ENCODE peak calls at places on chromosome 13, in ten cellular contexts. H is brain microvascular endothelial cell, N is cardiac muscle cell, V is AG10803, L is progenitor cell of endocrine pancreas, E is GM12864, I is neural progenitor cell, G is pancreas, S is lower leg skin, B is BE2C. F is an unnamed sample.

GRCh38 chr13:101230271-101230890 is 185.9 kb downstream of the NALCN start:
- DNase-seq in H (no peak), N (no peak), V (no peak), L (no peak), E (no peak), I (no peak), G (no peak), S (no peak), B (no peak), F (no peak)

GRCh38 chr13:113001251-113002140 is 32.5 kb downstream of the MCF2L start:
- DNase-seq in H (peak), N (peak), V (no peak), L (peak), E (no peak), I (peak), G (peak), S (no peak), B (peak), F (peak)

GRCh38 chr13:99256283-99256682 is 1.9 kb downstream of the GPR18 start:
- DNase-seq in H (no peak), N (no peak), V (no peak), L (no peak), E (no peak), I (no peak), G (no peak), S (no peak), B (no peak), F (no peak)

GRCh38 chr13:48492123-48493075 is 40.5 kb downstream of the RCBTB2 start:
- DNase-seq in H (peak), N (peak), V (peak), L (no peak), E (peak), I (no peak), G (peak), S (peak), B (peak), F (no peak)

GRCh38 chr13:36820222-36820621 is 1.2 kb downstream of the RFXAP start:
- DNase-seq in H (no peak), N (no peak), V (no peak), L (no peak), E (peak), I (no peak), G (no peak), S (no peak), B (no peak), F (no peak)

GRCh38 chr13:98484289-98485219 is 92.4 kb downstream of the STK24 start:
- DNase-seq in H (peak), N (peak), V (peak), L (peak), E (no peak), I (peak), G (peak), S (peak), B (no peak), F (peak)

GRCh38 chr13:106407338-106407737 is 128.1 kb downstream of the EFNB2 start:
- DNase-seq in H (no peak), N (no peak), V (no peak), L (no peak), E (no peak), I (no peak), G (no peak), S (no peak), B (no peak), F (no peak)

GRCh38 chr13:51243832-51244231 is 21.6 kb downstream of the FAM124A start:
- DNase-seq in H (no peak), N (no peak), V (no peak), L (no peak), E (no peak), I (peak), G (no peak), S (no peak), B (no peak), F (no peak)

GRCh38 chr13:22505489-22505888 is 675.3 kb upstream of the SGCG start:
- DNase-seq in H (no peak), N (peak), V (peak), L (no peak), E (no peak), I (no peak), G (no peak), S (no peak), B (no peak), F (no peak)

GRCh38 chr13:81907973-81908372 is 1567.0 kb upstream of the SPRY2 start:
- DNase-seq in H (no peak), N (no peak), V (no peak), L (no peak), E (no peak), I (no peak), G (no peak), S (no peak), B (no peak), F (no peak)

GRCh38 chr13:108003626-108004025 is 211.7 kb downstream of the LIG4 start:
- DNase-seq in H (no peak), N (no peak), V (no peak), L (no peak), E (no peak), I (peak), G (no peak), S (no peak), B (peak), F (no peak)

GRCh38 chr13:29428310-29428991 is 167.0 kb downstream of the SLC7A1 start:
- DNase-seq in H (no peak), N (peak), V (no peak), L (no peak), E (no peak), I (peak), G (no peak), S (no peak), B (peak), F (peak)

GRCh38 chr13:52048516-52048915 is 24.0 kb downstream of the UTP14C start:
- DNase-seq in H (peak), N (no peak), V (peak), L (no peak), E (no peak), I (no peak), G (no peak), S (no peak), B (no peak), F (no peak)

GRCh38 chr13:60221581-60221980 is 57.9 kb upstream of the DIAPH3 start:
- DNase-seq in H (no peak), N (no peak), V (no peak), L (no peak), E (no peak), I (no peak), G (no peak), S (no peak), B (no peak), F (no peak)

GRCh38 chr13:28045861-28046260 is 54.5 kb downstream of the FLT3 start:
- DNase-seq in H (no peak), N (no peak), V (peak), L (no peak), E (no peak), I (peak), G (no peak), S (no peak), B (no peak), F (no peak)

GRCh38 chr13:65594255-65594654 is 1635.9 kb downstream of the PCDH9 start:
- DNase-seq in H (peak), N (peak), V (peak), L (no peak), E (no peak), I (no peak), G (no peak), S (no peak), B (no peak), F (no peak)

GRCh38 chr13:106609116-106609515 is 41.2 kb upstream of the ARGLU1 start:
- DNase-seq in H (no peak), N (no peak), V (no peak), L (no peak), E (no peak), I (no peak), G (no peak), S (no peak), B (no peak), F (no peak)

GRCh38 chr13:59842507-59842906 is 321.2 kb downstream of the DIAPH3 start:
- DNase-seq in H (no peak), N (no peak), V (no peak), L (no peak), E (no peak), I (no peak), G (no peak), S (no peak), B (no peak), F (no peak)

GRCh38 chr13:44088911-44089851 is 209.5 kb downstream of the LACC1 start:
- DNase-seq in H (no peak), N (no peak), V (peak), L (no peak), E (no peak), I (no peak), G (no peak), S (no peak), B (no peak), F (no peak)

GRCh38 chr13:23160241-23161175 is 20.3 kb upstream of the SGCG start:
- DNase-seq in H (no peak), N (peak), V (peak), L (peak), E (no peak), I (peak), G (no peak), S (no peak), B (no peak), F (peak)

GRCh38 chr13:20869540-20869939 is 33.0 kb downstream of the XPO4 start:
- DNase-seq in H (no peak), N (peak), V (peak), L (no peak), E (no peak), I (no peak), G (no peak), S (no peak), B (no peak), F (no peak)

GRCh38 chr13:113207890-113208423 is 512 bp downstream of the PCID2 start:
- DNase-seq in H (peak), N (peak), V (peak), L (peak), E (no peak), I (peak), G (peak), S (no peak), B (peak), F (no peak)

GRCh38 chr13:72151241-72151640 is 284.2 kb upstream of the DACH1 start:
- DNase-seq in H (peak), N (peak), V (peak), L (no peak), E (no peak), I (no peak), G (no peak), S (no peak), B (no peak), F (no peak)

GRCh38 chr13:26629260-26629659 is 71.8 kb downstream of the WASF3 start:
- DNase-seq in H (peak), N (peak), V (peak), L (no peak), E (no peak), I (no peak), G (no peak), S (no peak), B (peak), F (no peak)
- TF ChIP-seq CTCF in H (peak), N (no peak), V (peak), L (peak), E (no peak), I (peak), G (no peak), S (no peak), B (peak), F (no peak)

GRCh38 chr13:76887070-76887563 is 912 bp upstream of the KCTD12 start:
- DNase-seq in H (no peak), N (peak), V (no peak), L (no peak), E (no peak), I (peak), G (no peak), S (no peak), B (peak), F (peak)
- TF ChIP-seq CTCF in H (no peak), N (no peak), V (no peak), L (no peak), E (no peak), I (no peak), G (no peak), S (no peak), B (no peak), F (no peak)

GRCh38 chr13:32582281-32582680 is 4.0 kb upstream of the PDS5B start:
- DNase-seq in H (no peak), N (no peak), V (no peak), L (no peak), E (no peak), I (no peak), G (no peak), S (no peak), B (no peak), F (no peak)

GRCh38 chr13:32582991-32583390 is 3.3 kb upstream of the PDS5B start:
- DNase-seq in H (no peak), N (no peak), V (no peak), L (no peak), E (no peak), I (no peak), G (no peak), S (no peak), B (no peak), F (no peak)

GRCh38 chr13:32577032-32577431 is 9.2 kb upstream of the PDS5B start:
- DNase-seq in H (no peak), N (no peak), V (no peak), L (no peak), E (no peak), I (no peak), G (no peak), S (no peak), B (no peak), F (no peak)

GRCh38 chr13:32585625-32586021 is 629 bp upstream of the PDS5B start:
- DNase-seq in H (peak), N (no peak), V (peak), L (no peak), E (no peak), I (peak), G (peak), S (no peak), B (no peak), F (peak)

GRCh38 chr13:32581177-32581786 is 5.0 kb upstream of the PDS5B start:
- DNase-seq in H (no peak), N (peak), V (peak), L (no peak), E (no peak), I (peak), G (no peak), S (no peak), B (no peak), F (no peak)
- TF ChIP-seq CTCF in H (peak), N (peak), V (peak), L (peak), E (peak), I (peak), G (no peak), S (no peak), B (peak), F (peak)

GRCh38 chr13:38223093-38223492 is 126.6 kb upstream of the UFM1 start:
- DNase-seq in H (peak), N (peak), V (peak), L (no peak), E (no peak), I (peak), G (no peak), S (no peak), B (peak), F (no peak)
- TF ChIP-seq CTCF in H (peak), N (peak), V (peak), L (peak), E (no peak), I (peak), G (no peak), S (no peak), B (peak), F (peak)

GRCh38 chr13:49679244-49679643 is 12.0 kb downstream of the EBPL start:
- DNase-seq in H (peak), N (peak), V (no peak), L (no peak), E (no peak), I (no peak), G (no peak), S (no peak), B (no peak), F (no peak)
- TF ChIP-seq CTCF in H (peak), N (peak), V (peak), L (no peak), E (peak), I (no peak), G (no peak), S (no peak), B (no peak), F (no peak)

GRCh38 chr13:67438465-67438864 is 208.3 kb upstream of the PCDH9 start:
- DNase-seq in H (no peak), N (no peak), V (no peak), L (no peak), E (no peak), I (peak), G (no peak), S (no peak), B (peak), F (no peak)
- TF ChIP-seq CTCF in H (peak), N (no peak), V (no peak), L (no peak), E (no peak), I (peak), G (no peak), S (no peak), B (peak), F (no peak)

DNA sequence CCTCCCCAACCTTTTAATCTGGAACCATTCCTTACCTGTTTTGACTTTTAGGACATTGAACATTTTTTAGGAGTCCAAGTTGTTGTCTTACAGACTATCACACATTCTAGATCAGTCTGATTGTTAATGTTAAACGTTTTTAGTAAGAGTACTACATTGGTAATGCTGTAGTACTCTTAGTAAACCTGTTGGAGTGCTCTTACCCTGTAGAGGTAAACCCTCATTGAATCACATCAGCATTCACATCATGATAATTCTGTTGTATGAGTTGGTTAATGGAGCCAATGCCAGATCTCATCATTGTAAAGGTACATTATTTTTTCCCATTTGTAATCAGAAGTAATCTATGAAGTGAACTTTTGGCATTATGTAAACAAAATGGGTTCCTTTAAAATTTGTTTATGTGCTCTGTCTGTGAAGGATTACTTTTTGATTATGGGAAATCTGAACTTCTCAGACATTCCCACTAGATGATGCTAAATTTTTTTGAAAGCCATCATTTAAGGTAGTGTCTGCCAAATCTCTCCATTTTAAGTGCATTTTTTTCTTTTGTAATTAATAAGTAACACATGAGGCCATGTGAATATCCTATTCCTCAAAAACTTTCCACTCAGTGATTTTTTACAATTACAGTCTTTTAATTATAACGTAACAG is 55.2 kb downstream of the VWA8 start:
- DNase-seq in H (no peak), N (peak), V (peak), L (no peak), E (peak), I (peak), G (no peak), S (no peak), B (no peak), F (no peak)
- TF ChIP-seq CTCF in H (peak), N (peak), V (peak), L (peak), E (peak), I (peak), G (peak), S (no peak), B (peak), F (peak)

DNA sequence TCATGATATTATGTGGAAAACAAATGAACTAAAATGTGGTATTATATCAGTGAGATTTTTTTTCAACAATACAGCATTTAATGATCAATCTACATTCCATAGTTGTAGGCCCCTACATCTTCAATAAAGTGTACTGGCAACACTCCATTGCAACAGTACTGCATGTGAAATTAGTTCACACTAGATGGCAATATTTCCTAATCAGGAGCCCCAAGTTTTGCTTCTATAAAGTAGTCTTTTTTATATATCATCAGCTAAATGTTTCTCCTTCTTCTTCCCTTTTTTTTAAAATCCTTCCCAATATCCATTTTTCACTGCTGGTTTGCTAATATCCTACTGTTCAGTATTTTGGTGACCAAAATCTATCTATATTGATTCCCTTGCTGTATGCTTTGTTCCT is 528.3 kb upstream of the ATXN8OS start:
- DNase-seq in H (no peak), N (no peak), V (no peak), L (no peak), E (no peak), I (no peak), G (no peak), S (no peak), B (no peak), F (no peak)
- TF ChIP-seq CTCF in H (no peak), N (no peak), V (no peak), L (peak), E (no peak), I (peak), G (no peak), S (no peak), B (peak), F (peak)

F was measured in neural crest cell.